ENCODE peak calls at places on chromosomes 13 and 19, in seven cellular contexts. E is DND-41, L is NCI-H2171 treated with DMSO at 0.1 percent for 48 hours, D is A172, U is NCI-H1436, J is T1000, F is AG08395. Y is an unnamed sample.

GRCh38 chr19:9885077-9885552 is 50.0 kb downstream of the PIN1 start:
- DNase-seq in L (peak), F (peak), U (no peak), E (no peak), D (no peak), J (no peak), Y (no peak)

GRCh38 chr13:112153846-112154245 is 86.9 kb downstream of the SOX1 start:
- DNase-seq in F (no peak), D (no peak), J (no peak), E (no peak), L (no peak), U (no peak), Y (no peak)

GRCh38 chr13:97367016-97367415 is 67.0 kb upstream of the RAP2A start:
- DNase-seq in L (no peak), E (peak), J (no peak), F (peak), U (no peak), D (peak), Y (no peak)

GRCh38 chr19:18097217-18097992 is at the start of gene MAST3:
- DNase-seq in L (peak), U (peak), F (peak), D (peak), E (peak), J (peak), Y (peak)

GRCh38 chr19:10068205-10068604 is 17.9 kb upstream of the SHFL start:
- DNase-seq in U (no peak), E (no peak), J (no peak), D (no peak), F (no peak), L (no peak), Y (no peak)

GRCh38 chr19:58123354-58123753 is 25.3 kb upstream of the ZSCAN18 start:
- DNase-seq in U (no peak), E (peak), D (no peak), F (no peak), L (no peak), J (no peak), Y (peak)

GRCh38 chr19:46378268-46378667 is 31.4 kb downstream of the PPP5C start:
- DNase-seq in F (peak), U (no peak), D (peak), L (no peak), J (no peak), E (no peak), Y (no peak)

GRCh38 chr19:17235618-17236413 is 9.8 kb downstream of the OCEL1 start:
- DNase-seq in J (no peak), L (peak), E (peak), D (no peak), U (peak), F (peak), Y (peak)

GRCh38 chr19:50501568-50502475 is 9.2 kb downstream of the JOSD2 start:
- DNase-seq in U (no peak), E (no peak), L (no peak), F (no peak), J (no peak), D (no peak), Y (no peak)

GRCh38 chr13:20332361-20333096 is 100.4 kb upstream of the GJB6 start:
- DNase-seq in D (no peak), L (no peak), J (no peak), U (no peak), F (no peak), E (no peak), Y (no peak)

GRCh38 chr19:41876847-41877489 is at the start of gene CD79A:
- DNase-seq in U (peak), J (no peak), E (peak), L (no peak), D (no peak), F (no peak), Y (peak)

GRCh38 chr13:108437496-108437895 is 168.0 kb downstream of the TNFSF13B start:
- DNase-seq in F (no peak), D (no peak), E (no peak), J (peak), L (no peak), U (no peak), Y (no peak)

GRCh38 chr19:17125052-17125727 is 49.6 kb downstream of the MYO9B start:
- DNase-seq in F (no peak), U (no peak), L (peak), D (no peak), E (peak), J (no peak), Y (no peak)

GRCh38 chr19:11322269-11323024 is 17.0 kb downstream of the RAB3D start:
- DNase-seq in L (no peak), D (no peak), J (no peak), E (peak), U (no peak), F (no peak), Y (no peak)

GRCh38 chr13:26465514-26465913 is 92.0 kb upstream of the WASF3 start:
- DNase-seq in E (no peak), D (no peak), L (no peak), J (no peak), F (no peak), U (no peak), Y (no peak)

GRCh38 chr13:113083402-113084061 is 22.1 kb upstream of the F7 start:
- DNase-seq in L (no peak), U (peak), F (no peak), J (no peak), D (peak), E (no peak), Y (no peak)

GRCh38 chr13:40665061-40665753 is 1.2 kb downstream of the FOXO1 start:
- DNase-seq in L (peak), E (no peak), D (no peak), J (no peak), F (no peak), U (no peak), Y (peak)

GRCh38 chr13:77918391-77919261 is at the start of gene EDNRB:
- DNase-seq in J (peak), F (peak), L (peak), E (no peak), U (no peak), D (no peak), Y (no peak)

GRCh38 chr19:2087621-2088100 is 8.5 kb downstream of the MOB3A start:
- DNase-seq in F (no peak), L (no peak), E (peak), J (no peak), U (no peak), D (no peak), Y (peak)

GRCh38 chr19:29967623-29968022 is 25.6 kb downstream of the URI1 start:
- DNase-seq in U (no peak), E (no peak), J (no peak), F (peak), D (no peak), L (peak), Y (no peak)

GRCh38 chr19:34118879-34119748 is 53.2 kb upstream of the LSM14A start:
- DNase-seq in D (no peak), L (no peak), F (no peak), E (no peak), J (no peak), U (no peak), Y (no peak)

GRCh38 chr13:94345374-94346195 is 133.9 kb downstream of the DCT start:
- DNase-seq in F (peak), L (peak), D (peak), E (no peak), U (peak), J (no peak), Y (no peak)

GRCh38 chr19:49861127-49861526 is 6.2 kb downstream of the PNKP start:
- DNase-seq in J (no peak), L (no peak), F (no peak), E (no peak), U (no peak), D (peak), Y (no peak)

GRCh38 chr19:18208098-18208951 is 4.5 kb upstream of the RAB3A start:
- DNase-seq in D (no peak), E (peak), J (no peak), U (no peak), L (peak), F (peak), Y (peak)

GRCh38 chr13:101727118-101727517 is 274.6 kb downstream of the ITGBL1 start:
- DNase-seq in U (no peak), F (no peak), E (no peak), J (no peak), L (no peak), D (no peak), Y (no peak)

GRCh38 chr19:6930190-6930589 is 42.8 kb downstream of the ADGRE1 start:
- DNase-seq in F (no peak), D (no peak), E (no peak), J (no peak), L (no peak), U (no peak), Y (no peak)

GRCh38 chr13:19581675-19582074 is 20.3 kb upstream of the TPTE2 start:
- DNase-seq in U (no peak), L (no peak), D (no peak), J (no peak), E (no peak), F (no peak), Y (no peak)

GRCh38 chr13:73945871-73946270 is 188.3 kb downstream of the KLF12 start:
- DNase-seq in E (no peak), J (no peak), U (no peak), D (no peak), L (no peak), F (peak), Y (no peak)

GRCh38 chr13:35554972-35555623 is 78.6 kb upstream of the MAB21L1 start:
- DNase-seq in J (no peak), L (peak), U (no peak), D (no peak), E (no peak), F (no peak), Y (no peak)

Y was measured in Karpas-422.